ENCODE peak calls at places on chromosome 1, in six cellular contexts. V is GM12892; G is activated naive CD4-positive, alpha-beta T cell; B is nephron progenitor cell; Q is fibroblast of the aortic adventitia; F is occipital lobe. Z is an unnamed sample.

GRCh38 chr1:63877021-63877767 is 103.4 kb downstream of the ROR1 start:
- DNase-seq in V (no peak), G (no peak), B (no peak), Q (no peak), F (no peak), Z (no peak)

GRCh38 chr1:116769050-116769449 is 14.8 kb downstream of the CD2 start:
- DNase-seq in V (no peak), G (no peak), B (no peak), Q (no peak), F (no peak), Z (no peak)

GRCh38 chr1:212446333-212446732 is 13.6 kb downstream of the NENF start:
- DNase-seq in V (no peak), G (no peak), B (no peak), Q (no peak), F (no peak), Z (no peak)

GRCh38 chr1:975896-976683 is 5.8 kb downstream of the PERM1 start:
- DNase-seq in V (peak; percentile 69), G (no peak), B (peak; percentile 80), Q (peak; percentile 16), F (no peak), Z (peak; percentile 50)

GRCh38 chr1:192610114-192610958 is 25.6 kb upstream of the RGS13 start:
- DNase-seq in V (no peak), G (no peak), B (no peak), Q (peak; percentile 71), F (no peak), Z (peak; percentile 36)

GRCh38 chr1:38624341-38625039 is 235.1 kb downstream of the RRAGC start:
- DNase-seq in V (no peak), G (no peak), B (no peak), Q (no peak), F (no peak), Z (no peak)

GRCh38 chr1:87346130-87346804 is 17.6 kb downstream of the LMO4 start:
- DNase-seq in V (no peak), G (no peak), B (no peak), Q (no peak), F (no peak), Z (no peak)

GRCh38 chr1:39653546-39654031 is 14.1 kb upstream of the HEYL start:
- DNase-seq in V (no peak), G (no peak), B (peak; percentile 81), Q (peak; percentile 80), F (peak; percentile 75), Z (peak; percentile 84)

GRCh38 chr1:204306076-204306475 is 53.7 kb downstream of the PLEKHA6 start:
- DNase-seq in V (no peak), G (no peak), B (no peak), Q (no peak), F (peak; percentile 32), Z (no peak)

GRCh38 chr1:214364335-214364734 is 83.4 kb downstream of the SMYD2 start:
- DNase-seq in V (no peak), G (no peak), B (no peak), Q (peak; percentile 77), F (no peak), Z (peak; percentile 48)

GRCh38 chr1:93844262-93845045 is 34.6 kb downstream of the DNTTIP2 start:
- DNase-seq in V (no peak), G (no peak), B (peak; percentile 30), Q (peak; percentile 91), F (peak; percentile 20), Z (peak; percentile 92)

GRCh38 chr1:8974551-8974950 is 28.9 kb downstream of the CA6 start:
- DNase-seq in V (no peak), G (no peak), B (no peak), Q (no peak), F (no peak), Z (no peak)

GRCh38 chr1:241228339-241228738 is 128.7 kb downstream of the RGS7 start:
- DNase-seq in V (no peak), G (no peak), B (no peak), Q (no peak), F (no peak), Z (no peak)

GRCh38 chr1:8873506-8874229 is 4.8 kb downstream of the ENO1 start:
- DNase-seq in V (no peak), G (no peak), B (no peak), Q (peak; percentile 97), F (peak; percentile 88), Z (peak; percentile 99)